ENCODE peak calls at places on chromosomes 3 and 15, in six cellular contexts. G, H, E, W, D and K are unnamed samples.

GRCh38 chr3:47394867-47395266 is 14.0 kb downstream of the PTPN23 start:
- DNase-seq in G (no peak), H (no peak), E (no peak), W (no peak), D (no peak), K (peak)

GRCh38 chr15:70526221-70526973 is 237.0 kb downstream of the UACA start:
- DNase-seq in G (peak), H (no peak), E (peak), W (no peak), D (no peak), K (peak)

GRCh38 chr3:65371053-65371452 is 667.7 kb downstream of the MAGI1 start:
- DNase-seq in G (no peak), H (no peak), E (no peak), W (no peak), D (no peak), K (no peak)

GRCh38 chr15:31360843-31361763 is 34.5 kb downstream of the KLF13 start:
- DNase-seq in G (no peak), H (peak), E (peak), W (no peak), D (no peak), K (peak)

GRCh38 chr3:13850161-13850945 is 29.5 kb downstream of the WNT7A start:
- DNase-seq in G (peak), H (no peak), E (peak), W (no peak), D (no peak), K (no peak)

GRCh38 chr15:100601158-100601557 is 826 bp downstream of the LINS1 start:
- DNase-seq in G (peak), H (peak), E (no peak), W (no peak), D (no peak), K (peak)

GRCh38 chr15:64645995-64646394 is 129.4 kb downstream of the RBPMS2 start:
- DNase-seq in G (no peak), H (no peak), E (no peak), W (no peak), D (no peak), K (no peak)

GRCh38 chr15:72835289-72835890 is 51.8 kb upstream of the ADPGK start:
- DNase-seq in G (peak), H (no peak), E (peak), W (no peak), D (no peak), K (no peak)

GRCh38 chr15:68814596-68814995 is 6.1 kb downstream of the ANP32A start:
- DNase-seq in G (no peak), H (no peak), E (no peak), W (no peak), D (no peak), K (no peak)